ENCODE peak calls at places on chromosomes 2 and 18, in four cellular contexts. One of them, this sample, is unnamed.
A peak's percentile ranks its signal among the peaks of the same experiment; 100 is the strongest.

GRCh38 chr18:25177631-25178030 is 174.3 kb downstream of the ZNF521 start:
- DNase-seq in H9: no peak
- DNase-seq in neuronal stem cell: no peak
- DNase-seq in IMR-90: no peak
- DNase-seq in this sample: no peak

GRCh38 chr2:237413293-237414055 is 490 bp downstream of the COL6A3 start:
- DNase-seq in neuronal stem cell: no peak
- DNase-seq in H9: no peak
- DNase-seq in IMR-90: no peak
- DNase-seq in this sample: peak; percentile 48

GRCh38 chr2:166373951-166374350 is 1.8 kb downstream of the SCN9A start:
- DNase-seq in IMR-90: peak; percentile 95
- DNase-seq in neuronal stem cell: no peak
- DNase-seq in H9: no peak
- DNase-seq in this sample: peak; percentile 41

GRCh38 chr2:55995206-55995605 is 71.6 kb upstream of the EFEMP1 start:
- DNase-seq in IMR-90: no peak
- DNase-seq in H9: no peak
- DNase-seq in neuronal stem cell: no peak
- DNase-seq in this sample: no peak

GRCh38 chr18:75141734-75142133 is 67.2 kb downstream of the PTGR3 start:
- DNase-seq in neuronal stem cell: no peak
- DNase-seq in H9: no peak
- DNase-seq in IMR-90: no peak
- DNase-seq in this sample: no peak

GRCh38 chr2:85769236-85769986 is 15.6 kb downstream of the ATOH8 start:
- DNase-seq in IMR-90: no peak
- DNase-seq in neuronal stem cell: no peak
- DNase-seq in H9: no peak
- DNase-seq in this sample: no peak

GRCh38 chr18:65287642-65288041 is 463.2 kb upstream of the CDH7 start:
- DNase-seq in IMR-90: no peak
- DNase-seq in neuronal stem cell: no peak
- DNase-seq in H9: no peak
- DNase-seq in this sample: no peak

GRCh38 chr2:126244937-126245336 is 411.0 kb upstream of the GYPC start:
- DNase-seq in neuronal stem cell: peak; percentile 41
- DNase-seq in H9: peak; percentile 84
- DNase-seq in IMR-90: no peak
- DNase-seq in this sample: peak; percentile 39

GRCh38 chr2:157572725-157573124 is 55.9 kb downstream of the ACVR1C start:
- DNase-seq in IMR-90: no peak
- DNase-seq in H9: no peak
- DNase-seq in neuronal stem cell: no peak
- DNase-seq in this sample: no peak

GRCh38 chr2:172135446-172135845 is 32.7 kb upstream of the DLX2 start:
- DNase-seq in neuronal stem cell: no peak
- DNase-seq in H9: no peak
- DNase-seq in IMR-90: no peak
- DNase-seq in this sample: no peak

GRCh38 chr2:18987592-18988073 is 370.8 kb downstream of the OSR1 start:
- DNase-seq in H9: no peak
- DNase-seq in neuronal stem cell: no peak
- DNase-seq in IMR-90: peak; percentile 95
- DNase-seq in this sample: peak; percentile 89

DNA sequence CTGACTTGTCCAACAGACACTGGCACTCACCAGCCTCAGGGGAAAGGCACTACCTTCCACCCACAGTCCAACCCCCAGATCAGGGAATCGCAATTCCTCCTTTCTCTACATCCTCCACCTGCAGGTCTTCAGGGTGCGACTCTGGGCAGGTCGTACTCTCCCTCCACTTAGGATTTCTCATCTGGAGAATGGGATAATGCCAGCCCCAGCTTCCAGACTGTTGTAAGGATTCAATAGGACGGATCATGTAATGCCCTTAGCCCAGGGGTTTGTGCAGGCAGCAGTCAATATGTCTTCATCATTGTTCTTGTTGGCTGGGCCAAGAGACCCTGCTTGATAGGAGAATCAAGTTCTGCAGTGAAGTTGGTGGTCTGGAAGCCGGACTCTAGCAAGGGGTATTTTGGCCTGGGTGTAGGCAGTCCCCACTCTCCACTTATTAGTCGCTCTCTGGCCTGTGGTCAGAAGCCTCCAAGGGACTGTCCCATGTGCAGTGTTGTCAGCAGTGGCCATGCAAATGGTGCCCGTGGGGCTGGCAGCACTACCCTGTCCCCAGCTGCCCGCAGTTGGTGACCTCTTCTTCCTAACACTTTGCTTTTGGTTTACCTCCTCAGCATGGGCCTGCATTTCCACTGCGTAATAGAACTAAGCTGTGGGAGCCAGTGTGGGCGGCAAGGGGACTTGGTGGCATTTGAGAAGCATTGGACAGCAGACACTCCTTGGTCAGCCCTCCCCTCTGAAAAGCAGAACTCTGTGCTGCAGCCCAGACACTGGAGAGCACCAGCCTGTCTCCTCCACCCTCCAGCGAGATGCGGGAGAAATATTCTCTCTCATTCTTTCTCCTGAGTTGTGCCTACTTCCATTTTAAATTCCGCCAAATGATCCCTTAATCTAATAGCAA is 172.5 kb upstream of the HS6ST1 start:
- DNase-seq in neuronal stem cell: no peak
- DNase-seq in IMR-90: no peak
- DNase-seq in H9: peak; percentile 32
- DNase-seq in this sample: no peak
- H2BK15ac ChIP-seq in neuronal stem cell: no peak overlapping the region
- H2BK15ac ChIP-seq in IMR-90: no peak overlapping the region
- H2BK15ac ChIP-seq in H9: no peak overlapping the region
- H2BK15ac ChIP-seq in this sample: peak overlapping the region; percentile 12

GRCh38 chr18:23847321-23847986 is 158.2 kb downstream of the LAMA3 start:
- DNase-seq in IMR-90: no peak
- DNase-seq in H9: no peak
- DNase-seq in neuronal stem cell: no peak
- DNase-seq in this sample: no peak
- H3K14ac ChIP-seq in IMR-90: no peak overlapping the region
- H3K14ac ChIP-seq in H9: no peak overlapping the region
- H3K14ac ChIP-seq in neuronal stem cell: no peak overlapping the region
- H3K14ac ChIP-seq in this sample: no peak overlapping the region

GRCh38 chr18:2891526-2892431 is 45.0 kb downstream of the EMILIN2 start:
- DNase-seq in H9: no peak
- DNase-seq in neuronal stem cell: no peak
- DNase-seq in IMR-90: no peak
- DNase-seq in this sample: no peak

GRCh38 chr18:2887470-2887869 is 40.7 kb downstream of the EMILIN2 start:
- DNase-seq in IMR-90: no peak
- DNase-seq in H9: no peak
- DNase-seq in neuronal stem cell: no peak
- DNase-seq in this sample: no peak

GRCh38 chr18:2893056-2893455 is 46.2 kb downstream of the EMILIN2 start:
- DNase-seq in H9: no peak
- DNase-seq in neuronal stem cell: no peak
- DNase-seq in IMR-90: no peak
- DNase-seq in this sample: no peak

GRCh38 chr18:2890606-2891005 is 43.8 kb downstream of the EMILIN2 start:
- DNase-seq in neuronal stem cell: no peak
- DNase-seq in IMR-90: no peak
- DNase-seq in H9: no peak
- DNase-seq in this sample: no peak

DNA sequence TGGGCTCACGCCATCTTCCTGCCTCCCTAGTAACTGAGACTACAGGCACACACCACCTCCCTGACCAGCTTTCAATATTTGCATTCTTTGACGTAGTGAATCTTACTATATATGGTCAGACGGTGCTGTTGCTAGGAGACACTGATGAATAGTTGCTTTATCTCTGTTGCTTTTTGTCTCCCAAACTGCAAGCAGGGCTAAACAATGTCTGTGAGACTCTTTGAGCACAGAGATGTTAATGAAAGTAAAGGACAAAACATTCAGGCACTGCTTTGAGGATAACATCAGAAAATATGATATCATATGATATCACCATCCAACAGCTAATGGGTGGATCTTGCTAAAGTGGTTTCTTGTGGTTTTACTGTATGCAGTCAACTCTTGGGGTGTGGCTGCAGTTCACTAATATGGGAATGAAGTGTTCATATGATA is 43.0 kb downstream of the EMILIN2 start:
- DNase-seq in H9: no peak
- DNase-seq in IMR-90: peak; percentile 9
- DNase-seq in neuronal stem cell: no peak
- DNase-seq in this sample: no peak
- H2BK15ac ChIP-seq in H9: no peak overlapping the region
- H2BK15ac ChIP-seq in IMR-90: no peak overlapping the region
- H2BK15ac ChIP-seq in neuronal stem cell: no peak overlapping the region
- H2BK15ac ChIP-seq in this sample: no peak overlapping the region

DNA sequence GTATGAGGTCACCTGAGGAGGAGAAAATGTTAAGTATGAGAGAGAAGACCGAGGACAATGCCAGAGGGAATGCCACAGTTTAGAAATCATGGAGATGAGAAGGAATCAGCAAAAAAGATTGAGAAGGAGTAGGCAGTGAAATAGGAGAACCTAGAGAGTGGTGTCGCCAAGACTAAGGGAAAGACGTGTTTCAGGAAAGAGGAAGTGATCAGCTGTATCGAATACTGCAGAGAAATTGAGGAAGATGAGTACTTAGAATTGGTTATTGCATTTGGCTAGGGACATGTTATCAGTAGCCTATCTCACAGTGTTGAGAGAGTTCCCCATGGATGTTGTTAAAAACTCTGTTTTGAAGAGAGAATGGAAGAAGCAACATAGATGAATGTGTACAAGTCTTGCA is 112.3 kb downstream of the GALNT1 start:
- DNase-seq in neuronal stem cell: no peak
- DNase-seq in H9: no peak
- DNase-seq in IMR-90: no peak
- DNase-seq in this sample: no peak
- H3K14ac ChIP-seq in neuronal stem cell: no peak overlapping the region
- H3K14ac ChIP-seq in H9: no peak overlapping the region
- H3K14ac ChIP-seq in IMR-90: no peak overlapping the region
- H3K14ac ChIP-seq in this sample: no peak overlapping the region

GRCh38 chr2:121816797-121817196 is 61.3 kb downstream of the TSN start:
- DNase-seq in IMR-90: no peak
- DNase-seq in neuronal stem cell: no peak
- DNase-seq in H9: no peak
- DNase-seq in this sample: no peak

GRCh38 chr2:121810959-121811853 is 55.8 kb downstream of the TSN start:
- DNase-seq in IMR-90: peak; percentile 63
- DNase-seq in neuronal stem cell: peak; percentile 59
- DNase-seq in H9: peak; percentile 74
- DNase-seq in this sample: peak; percentile 45

GRCh38 chr2:121819846-121820245 is 64.4 kb downstream of the TSN start:
- DNase-seq in H9: no peak
- DNase-seq in IMR-90: no peak
- DNase-seq in neuronal stem cell: no peak
- DNase-seq in this sample: no peak

GRCh38 chr2:121818546-121818945 is 63.1 kb downstream of the TSN start:
- DNase-seq in IMR-90: no peak
- DNase-seq in neuronal stem cell: no peak
- DNase-seq in H9: no peak
- DNase-seq in this sample: no peak

DNA sequence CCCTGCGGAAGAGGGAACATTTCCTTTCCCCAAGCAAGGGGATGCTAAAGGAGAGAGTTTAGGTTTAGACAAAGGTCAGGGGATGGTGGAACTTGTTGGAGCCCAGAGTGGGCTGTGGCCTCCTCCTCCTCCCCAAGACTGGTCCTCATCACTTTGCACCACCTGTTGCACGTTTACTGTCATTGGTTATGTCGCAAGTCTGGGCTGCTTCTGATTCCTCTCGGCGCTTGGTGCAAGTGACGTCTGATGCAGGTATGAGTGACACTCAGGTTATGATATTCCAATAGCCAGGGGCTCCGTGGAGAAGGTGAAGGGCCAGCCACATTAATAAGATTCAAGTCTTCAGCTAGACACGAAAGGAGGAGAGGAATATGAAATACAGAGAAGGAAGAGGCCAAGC is 59.8 kb downstream of the TSN start:
- DNase-seq in neuronal stem cell: no peak
- DNase-seq in H9: no peak
- DNase-seq in IMR-90: no peak
- DNase-seq in this sample: no peak
- H2BK15ac ChIP-seq in neuronal stem cell: no peak overlapping the region
- H2BK15ac ChIP-seq in H9: no peak overlapping the region
- H2BK15ac ChIP-seq in IMR-90: no peak overlapping the region
- H2BK15ac ChIP-seq in this sample: no peak overlapping the region

DNA sequence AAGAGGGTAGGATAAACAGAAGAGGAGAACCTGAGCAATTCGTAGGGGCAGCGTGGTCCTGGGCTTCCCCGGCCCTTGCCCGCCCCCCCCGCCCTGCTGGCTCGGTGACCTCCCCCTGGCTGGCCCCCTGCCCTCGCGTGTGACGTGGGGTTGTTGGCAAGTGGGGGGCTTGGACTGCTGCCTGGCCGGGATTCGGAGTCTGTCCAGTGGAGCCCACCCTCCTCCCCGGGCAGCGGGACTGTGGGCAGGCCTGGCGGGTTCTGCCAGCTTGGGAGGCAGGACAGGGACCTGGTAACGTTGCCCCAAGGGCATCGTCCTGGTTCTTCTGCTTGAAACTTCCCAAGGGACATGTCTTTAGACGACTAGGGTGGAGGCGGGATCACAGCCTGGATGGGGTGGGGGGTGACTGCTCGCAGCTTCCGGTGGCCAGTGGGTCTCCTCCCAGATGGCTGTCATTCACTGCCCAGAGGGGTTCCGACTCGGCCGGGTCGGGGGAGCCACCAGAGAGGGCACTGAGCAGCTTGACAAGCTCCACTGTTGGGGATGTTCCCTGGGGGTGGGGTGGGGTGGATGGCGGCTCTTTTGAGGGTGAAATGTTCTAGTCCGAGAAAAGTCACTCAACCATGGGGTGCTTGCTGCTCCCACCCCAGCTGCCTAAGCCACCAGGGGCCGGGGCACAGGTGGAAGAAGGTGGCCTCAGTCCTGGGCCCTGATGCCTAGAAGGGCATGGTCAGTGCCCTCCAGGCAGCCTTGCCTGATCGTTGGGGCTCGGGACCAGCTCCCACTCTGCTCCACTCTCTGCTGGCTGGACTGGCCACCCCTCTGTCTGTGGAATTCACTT is 4.2 kb upstream of the HS6ST1 start:
- DNase-seq in IMR-90: no peak
- DNase-seq in neuronal stem cell: no peak
- DNase-seq in H9: peak; percentile 57
- DNase-seq in this sample: no peak
- H3K14ac ChIP-seq in IMR-90: peak overlapping the region; percentile 60
- H3K14ac ChIP-seq in neuronal stem cell: peak overlapping the region; percentile 56
- H3K14ac ChIP-seq in H9: no peak overlapping the region
- H3K14ac ChIP-seq in this sample: peak overlapping the region; percentile 82

GRCh38 chr18:30486856-30487255 is 555.7 kb downstream of the DSC3 start:
- DNase-seq in IMR-90: no peak
- DNase-seq in neuronal stem cell: no peak
- DNase-seq in H9: no peak
- DNase-seq in this sample: no peak
- H2BK15ac ChIP-seq in IMR-90: no peak overlapping the region
- H2BK15ac ChIP-seq in neuronal stem cell: no peak overlapping the region
- H2BK15ac ChIP-seq in H9: no peak overlapping the region
- H2BK15ac ChIP-seq in this sample: no peak overlapping the region

GRCh38 chr18:76821356-76821874 is 942 bp upstream of the ZNF236 start:
- DNase-seq in neuronal stem cell: no peak
- DNase-seq in H9: no peak
- DNase-seq in IMR-90: no peak
- DNase-seq in this sample: no peak
- H3K14ac ChIP-seq in neuronal stem cell: peak overlapping the region; percentile 100
- H3K14ac ChIP-seq in H9: no peak overlapping the region
- H3K14ac ChIP-seq in IMR-90: peak overlapping the region; percentile 99
- H3K14ac ChIP-seq in this sample: no peak overlapping the region